ENCODE peak calls at places on chromosomes 5 and 9, in six cellular contexts. One of them, this sample, is unnamed.

GRCh38 chr5:113230711-113231652 is 203.8 kb downstream of the TSSK1B start:
- DNase-seq in WTC11: no peak
- DNase-seq in GM13977: no peak
- DNase-seq in heart right ventricle: no peak
- DNase-seq in right atrium auricular region: no peak
- DNase-seq in mesenteric fat pad: no peak
- DNase-seq in this sample: no peak

GRCh38 chr5:116685069-116685468 is 110.4 kb upstream of the SEMA6A start:
- DNase-seq in WTC11: no peak
- DNase-seq in GM13977: no peak
- DNase-seq in heart right ventricle: no peak
- DNase-seq in right atrium auricular region: no peak
- DNase-seq in mesenteric fat pad: no peak
- DNase-seq in this sample: no peak

GRCh38 chr5:38257236-38258036 is 923 bp upstream of the EGFLAM start:
- DNase-seq in WTC11: peak; percentile 26
- DNase-seq in GM13977: no peak
- DNase-seq in heart right ventricle: no peak
- DNase-seq in right atrium auricular region: no peak
- DNase-seq in mesenteric fat pad: no peak
- DNase-seq in this sample: no peak

GRCh38 chr9:37032713-37033112 is 1.4 kb downstream of the PAX5 start:
- DNase-seq in WTC11: no peak
- DNase-seq in GM13977: peak; percentile 55
- DNase-seq in heart right ventricle: no peak
- DNase-seq in right atrium auricular region: no peak
- DNase-seq in mesenteric fat pad: no peak
- DNase-seq in this sample: no peak

GRCh38 chr5:72378636-72379289 is 58.6 kb downstream of the PTCD2 start:
- DNase-seq in WTC11: no peak
- DNase-seq in GM13977: no peak
- DNase-seq in heart right ventricle: peak; percentile 38
- DNase-seq in right atrium auricular region: peak; percentile 71
- DNase-seq in mesenteric fat pad: no peak
- DNase-seq in this sample: no peak

GRCh38 chr5:6716634-6717149 is 3.5 kb downstream of the TENT4A start:
- DNase-seq in WTC11: no peak
- DNase-seq in GM13977: no peak
- DNase-seq in heart right ventricle: peak; percentile 2
- DNase-seq in right atrium auricular region: peak; percentile 44
- DNase-seq in mesenteric fat pad: no peak
- DNase-seq in this sample: no peak

GRCh38 chr5:5277118-5277517 is 137.0 kb downstream of the ADAMTS16 start:
- DNase-seq in WTC11: no peak
- DNase-seq in GM13977: no peak
- DNase-seq in heart right ventricle: no peak
- DNase-seq in right atrium auricular region: no peak
- DNase-seq in mesenteric fat pad: no peak
- DNase-seq in this sample: no peak

GRCh38 chr5:104053057-104053666 is 490.6 kb upstream of the NUDT12 start:
- DNase-seq in WTC11: no peak
- DNase-seq in GM13977: no peak
- DNase-seq in heart right ventricle: no peak
- DNase-seq in right atrium auricular region: no peak
- DNase-seq in mesenteric fat pad: no peak
- DNase-seq in this sample: no peak

GRCh38 chr9:2159521-2160417 is 144.6 kb downstream of the SMARCA2 start:
- DNase-seq in WTC11: no peak
- DNase-seq in GM13977: no peak
- DNase-seq in heart right ventricle: no peak
- DNase-seq in right atrium auricular region: no peak
- DNase-seq in mesenteric fat pad: no peak
- DNase-seq in this sample: no peak

GRCh38 chr9:72352911-72353388 is 12.1 kb downstream of the ZFAND5 start:
- DNase-seq in WTC11: no peak
- DNase-seq in GM13977: no peak
- DNase-seq in heart right ventricle: no peak
- DNase-seq in right atrium auricular region: no peak
- DNase-seq in mesenteric fat pad: no peak
- DNase-seq in this sample: no peak

GRCh38 chr9:82404484-82405280 is 416.1 kb downstream of the SPATA31D1 start:
- DNase-seq in WTC11: no peak
- DNase-seq in GM13977: no peak
- DNase-seq in heart right ventricle: no peak
- DNase-seq in right atrium auricular region: no peak
- DNase-seq in mesenteric fat pad: no peak
- DNase-seq in this sample: no peak

GRCh38 chr9:21096172-21096900 is 18.6 kb upstream of the IFNB1 start:
- DNase-seq in WTC11: no peak
- DNase-seq in GM13977: peak; percentile 44
- DNase-seq in heart right ventricle: no peak
- DNase-seq in right atrium auricular region: no peak
- DNase-seq in mesenteric fat pad: no peak
- DNase-seq in this sample: peak; percentile 25

GRCh38 chr9:13990336-13990735 is 323.6 kb downstream of the NFIB start:
- DNase-seq in WTC11: no peak
- DNase-seq in GM13977: no peak
- DNase-seq in heart right ventricle: no peak
- DNase-seq in right atrium auricular region: no peak
- DNase-seq in mesenteric fat pad: no peak
- DNase-seq in this sample: no peak

GRCh38 chr9:114655689-114656088 is 1.9 kb downstream of the TEX53 start:
- DNase-seq in WTC11: no peak
- DNase-seq in GM13977: no peak
- DNase-seq in heart right ventricle: no peak
- DNase-seq in right atrium auricular region: no peak
- DNase-seq in mesenteric fat pad: no peak
- DNase-seq in this sample: no peak

GRCh38 chr5:59356813-59357381 is 536.6 kb downstream of the PDE4D start:
- DNase-seq in WTC11: peak; percentile 47
- DNase-seq in GM13977: no peak
- DNase-seq in heart right ventricle: peak; percentile 71
- DNase-seq in right atrium auricular region: peak; percentile 73
- DNase-seq in mesenteric fat pad: peak; percentile 85
- DNase-seq in this sample: no peak

This sample was measured in stimulated activated naive CD8-positive, alpha-beta T cell treated with anti-CD3 and anti-CD28 coated beads, Interleukin-15, Interleukin-2, amounts not matched to agents 100 U/mL and 50 U/mL, for 24 hours.